ENCODE peak calls at places on chromosome 16, in six cellular contexts. R is adrenal gland, I is upper lobe of right lung, D is fibroblast of pulmonary artery, A is brain microvascular endothelial cell, F is A673. S is an unnamed sample.
A peak's percentile ranks its signal among the peaks of the same experiment; 100 is the strongest.

GRCh38 chr16:30722916-30723315 is 23.9 kb downstream of the SRCAP start:
- DNase-seq in R (no peak), F (no peak), A (no peak), D (no peak), I (no peak), S (no peak)

GRCh38 chr16:71896688-71897368 is 1.5 kb downstream of the IST1 start:
- DNase-seq in A (no peak), R (no peak), I (no peak), F (no peak), D (no peak), S (no peak)

GRCh38 chr16:77298638-77299360 is 99.6 kb downstream of the SYCE1L start:
- DNase-seq in R (no peak), A (peak; percentile 98), I (no peak), D (peak; percentile 97), F (no peak), S (peak; percentile 92)

GRCh38 chr16:6689643-6690042 is 643.0 kb upstream of the RBFOX1 start:
- DNase-seq in A (no peak), F (no peak), R (no peak), D (no peak), I (no peak), S (no peak)

GRCh38 chr16:31071861-31072260 is 2.2 kb downstream of the ZNF668 start:
- DNase-seq in F (peak; percentile 79), D (peak; percentile 52), A (peak; percentile 18), I (no peak), R (no peak), S (peak; percentile 79)

GRCh38 chr16:66881964-66882508 is 1.7 kb downstream of the PDP2 start:
- DNase-seq in R (no peak), A (no peak), F (no peak), D (no peak), I (no peak), S (no peak)

GRCh38 chr16:67659675-67660563 is at the start of gene ACD:
- DNase-seq in A (peak; percentile 68), D (peak; percentile 88), F (peak; percentile 97), R (peak; percentile 91), I (peak; percentile 95), S (peak; percentile 90)

GRCh38 chr16:66438536-66438935 is 11.4 kb downstream of the BEAN1 start:
- DNase-seq in D (no peak), A (no peak), F (no peak), R (no peak), I (no peak), S (no peak)

GRCh38 chr16:51418258-51418657 is 267.2 kb upstream of the SALL1 start:
- DNase-seq in R (no peak), F (no peak), D (no peak), I (no peak), A (no peak), S (no peak)

GRCh38 chr16:75758215-75758614 is 31.9 kb upstream of the CPHXL start:
- DNase-seq in D (peak; percentile 8), R (no peak), F (no peak), I (no peak), A (peak; percentile 45), S (peak; percentile 16)

GRCh38 chr16:79261461-79261860 is 339.1 kb downstream of the MAF start:
- DNase-seq in F (peak; percentile 21), R (peak; percentile 45), A (no peak), D (no peak), I (peak; percentile 70), S (no peak)

GRCh38 chr16:75761111-75761510 is 34.8 kb upstream of the CPHXL start:
- DNase-seq in F (peak; percentile 59), D (peak; percentile 45), R (no peak), I (no peak), A (peak; percentile 3), S (peak; percentile 8)

GRCh38 chr16:31200821-31201510 is 1.6 kb downstream of the PYCARD start:
- DNase-seq in D (no peak), F (no peak), I (no peak), R (no peak), A (no peak), S (peak; percentile 26)

GRCh38 chr16:69937465-69937951 is 13.6 kb upstream of the CLEC18A start:
- DNase-seq in A (no peak), R (no peak), D (peak; percentile 25), I (no peak), F (peak; percentile 24), S (no peak)

GRCh38 chr16:76389126-76389525 is 111.9 kb downstream of the CNTNAP4 start:
- DNase-seq in R (no peak), F (no peak), D (peak; percentile 7), I (no peak), A (no peak), S (no peak)

GRCh38 chr16:12017583-12017982 is 41.0 kb downstream of the SNX29 start:
- DNase-seq in I (no peak), F (no peak), R (no peak), D (peak; percentile 11), A (peak; percentile 38), S (peak; percentile 70)

DNA sequence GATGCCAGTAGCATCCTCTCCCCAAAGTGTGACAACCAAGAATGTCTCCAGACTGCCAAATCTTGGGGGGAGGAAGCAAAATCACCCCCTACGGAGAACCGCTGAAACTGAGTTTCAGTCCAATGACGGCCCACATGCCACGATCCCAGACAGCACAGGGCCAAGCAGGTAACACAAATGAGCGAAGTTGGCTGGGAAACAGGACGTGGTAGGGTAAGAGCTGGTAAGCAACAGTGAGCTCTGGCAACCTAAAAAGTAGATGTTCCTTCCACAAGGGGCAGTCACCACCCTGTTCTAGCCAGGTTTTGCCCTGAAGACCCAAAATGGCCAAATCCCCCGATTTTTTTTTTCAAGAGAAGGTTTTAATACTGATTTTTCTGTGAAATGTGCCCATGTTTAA is 25.4 kb downstream of the ZFHX3 start:
- DNase-seq in F (no peak), D (no peak), I (no peak), A (no peak), R (no peak), S (no peak)
- TF ChIP-seq CTCF in F (peak; percentile 10), D (no peak), I (no peak), A (peak; percentile 33), R (no peak), S (no peak)

GRCh38 chr16:85612801-85613608 is at the start of gene GSE1:
- DNase-seq in R (peak; percentile 96), I (peak; percentile 99), A (peak; percentile 56), F (peak; percentile 82), D (peak; percentile 64), S (peak; percentile 88)

GRCh38 chr16:85614338-85615013 is 1.4 kb downstream of the GSE1 start:
- DNase-seq in F (no peak), R (no peak), D (no peak), I (no peak), A (no peak), S (no peak)

GRCh38 chr16:85615014-85615851 is 2.1 kb downstream of the GSE1 start:
- DNase-seq in D (no peak), R (no peak), F (peak; percentile 69), I (peak; percentile 96), A (no peak), S (no peak)

GRCh38 chr16:85612191-85612800 is 826 bp upstream of the GSE1 start:
- DNase-seq in D (peak; percentile 73), F (peak; percentile 85), I (peak; percentile 95), R (peak; percentile 93), A (peak; percentile 68), S (peak; percentile 89)

GRCh38 chr16:85613609-85614337 is 651 bp downstream of the GSE1 start:
- DNase-seq in D (no peak), A (no peak), I (peak; percentile 83), F (peak; percentile 71), R (peak; percentile 59), S (peak; percentile 33)
- H3K4me3 ChIP-seq in D (peak overlapping the region; percentile 49), A (no peak overlapping the region), I (peak overlapping the region; percentile 73), F (peak overlapping the region; percentile 86), R (peak overlapping the region; percentile 74), S (peak overlapping the region; percentile 68)

DNA sequence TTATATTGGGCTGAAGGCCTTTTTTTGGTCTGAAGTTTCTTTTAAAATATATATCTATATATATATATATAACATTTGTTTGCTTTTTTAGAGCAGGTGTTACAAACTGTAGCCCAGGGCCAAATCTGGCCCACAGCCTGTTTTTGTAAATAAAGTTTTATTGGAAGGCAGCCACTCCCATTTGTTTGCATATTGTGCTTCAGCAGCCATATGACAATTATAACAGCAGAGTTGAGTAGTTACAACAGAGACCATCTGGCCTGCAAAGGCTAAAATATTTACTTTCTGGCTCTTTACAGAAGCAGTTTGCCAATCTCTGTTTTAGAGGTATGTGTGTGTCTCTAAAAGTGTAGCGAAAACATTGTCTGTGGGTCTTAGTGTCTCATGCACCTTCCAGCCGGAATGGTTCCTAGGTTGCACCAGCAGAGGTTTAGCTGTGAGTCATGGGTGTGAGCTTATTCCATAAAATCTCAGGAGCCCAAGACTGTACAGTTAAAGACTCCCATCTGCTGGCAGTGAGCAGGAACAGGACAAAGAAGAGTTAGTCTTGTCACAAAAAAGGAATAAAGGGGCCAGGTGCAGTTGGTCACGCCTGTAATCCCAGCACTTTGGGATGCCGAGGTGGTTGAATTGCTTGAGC is 23.8 kb downstream of the LCMT1 start:
- DNase-seq in R (no peak), A (peak; percentile 65), D (peak; percentile 40), I (no peak), F (peak; percentile 14), S (peak; percentile 76)
- TF ChIP-seq CTCF in R (no peak), A (peak; percentile 68), D (peak; percentile 19), I (no peak), F (peak; percentile 11), S (peak; percentile 62)

GRCh38 chr16:50151744-50152143 is 1.4 kb upstream of the TENT4B start:
- DNase-seq in A (no peak), D (no peak), F (no peak), R (no peak), I (no peak), S (no peak)
- H3K4me3 ChIP-seq in A (no peak overlapping the region), D (no peak overlapping the region), F (no peak overlapping the region), R (no peak overlapping the region), I (peak overlapping the region; percentile 72), S (peak overlapping the region; percentile 78)

GRCh38 chr16:54930034-54930938 is at the start of gene IRX5:
- DNase-seq in A (peak; percentile 89), D (peak; percentile 96), F (peak; percentile 98), I (peak; percentile 96), R (peak; percentile 84), S (peak; percentile 92)
- TF ChIP-seq CTCF in A (no peak), D (no peak), F (no peak), I (peak; percentile 8), R (peak; percentile 32), S (no peak)

GRCh38 chr16:48591976-48592375 is 18.0 kb downstream of the N4BP1 start:
- DNase-seq in D (no peak), A (no peak), F (no peak), I (no peak), R (peak; percentile 31), S (no peak)

GRCh38 chr16:48580925-48581500 is 29.0 kb downstream of the N4BP1 start:
- DNase-seq in D (peak; percentile 55), F (no peak), A (no peak), I (no peak), R (no peak), S (no peak)

GRCh38 chr16:48590476-48590875 is 19.5 kb downstream of the N4BP1 start:
- DNase-seq in D (no peak), F (no peak), I (no peak), A (no peak), R (no peak), S (no peak)

GRCh38 chr16:48583075-48584065 is 26.6 kb downstream of the N4BP1 start:
- DNase-seq in D (peak; percentile 22), I (no peak), F (no peak), R (no peak), A (no peak), S (peak; percentile 54)

GRCh38 chr16:48586083-48586482 is 23.9 kb downstream of the N4BP1 start:
- DNase-seq in F (no peak), D (no peak), A (no peak), I (no peak), R (no peak), S (no peak)
- H3K4me3 ChIP-seq in F (no peak overlapping the region), D (no peak overlapping the region), A (no peak overlapping the region), I (no peak overlapping the region), R (no peak overlapping the region), S (no peak overlapping the region)